ENCODE peak calls at places on chromosome 2, in four cellular contexts. U is hepatocyte, V is SJSA1, Q is left ventricle myocardium inferior. X is an unnamed sample. For H3K4me1, the result is how much of the 10 kb centered on the place peaks cover.

GRCh38 chr2:12719400-12720104 is 2.8 kb downstream of the TRIB2 start:
- DNase-seq in U (no peak), V (no peak), Q (no peak), X (no peak)

GRCh38 chr2:39512434-39512935 is 75.4 kb upstream of the MAP4K3 start:
- DNase-seq in V (no peak), U (no peak), Q (peak), X (no peak)

GRCh38 chr2:164920430-164920829 is 34.9 kb downstream of the SLC38A11 start:
- DNase-seq in U (peak), V (peak), Q (no peak), X (no peak)

GRCh38 chr2:134232461-134232860 is 21.4 kb upstream of the MGAT5 start:
- DNase-seq in U (no peak), Q (no peak), V (no peak), X (no peak)

GRCh38 chr2:191866675-191867506 is 20.0 kb upstream of the CAVIN2 start:
- DNase-seq in V (peak), U (peak), Q (no peak), X (peak)

GRCh38 chr2:72220170-72220569 is 72.5 kb upstream of the CYP26B1 start:
- DNase-seq in Q (no peak), V (peak), U (no peak), X (no peak)

GRCh38 chr2:187055463-187055862 is 206.5 kb upstream of the ZSWIM2 start:
- DNase-seq in U (peak), Q (no peak), V (no peak), X (no peak)

GRCh38 chr2:239777219-239777618 is 247.9 kb downstream of the NDUFA10 start:
- DNase-seq in V (peak), Q (no peak), U (no peak), X (no peak)

GRCh38 chr2:216235896-216236295 is 126.7 kb downstream of the XRCC5 start:
- DNase-seq in U (no peak), V (peak), Q (no peak), X (no peak)

GRCh38 chr2:37156857-37157714 is at the start of gene EIF2AK2:
- DNase-seq in U (peak), Q (peak), V (peak), X (peak)

GRCh38 chr2:232365621-232366321 is 12.8 kb upstream of the ALPP start:
- DNase-seq in U (peak), V (no peak), Q (no peak), X (no peak)

GRCh38 chr2:64108842-64109241 is 35.4 kb downstream of the PELI1 start:
- DNase-seq in V (no peak), U (no peak), Q (no peak), X (no peak)

DNA sequence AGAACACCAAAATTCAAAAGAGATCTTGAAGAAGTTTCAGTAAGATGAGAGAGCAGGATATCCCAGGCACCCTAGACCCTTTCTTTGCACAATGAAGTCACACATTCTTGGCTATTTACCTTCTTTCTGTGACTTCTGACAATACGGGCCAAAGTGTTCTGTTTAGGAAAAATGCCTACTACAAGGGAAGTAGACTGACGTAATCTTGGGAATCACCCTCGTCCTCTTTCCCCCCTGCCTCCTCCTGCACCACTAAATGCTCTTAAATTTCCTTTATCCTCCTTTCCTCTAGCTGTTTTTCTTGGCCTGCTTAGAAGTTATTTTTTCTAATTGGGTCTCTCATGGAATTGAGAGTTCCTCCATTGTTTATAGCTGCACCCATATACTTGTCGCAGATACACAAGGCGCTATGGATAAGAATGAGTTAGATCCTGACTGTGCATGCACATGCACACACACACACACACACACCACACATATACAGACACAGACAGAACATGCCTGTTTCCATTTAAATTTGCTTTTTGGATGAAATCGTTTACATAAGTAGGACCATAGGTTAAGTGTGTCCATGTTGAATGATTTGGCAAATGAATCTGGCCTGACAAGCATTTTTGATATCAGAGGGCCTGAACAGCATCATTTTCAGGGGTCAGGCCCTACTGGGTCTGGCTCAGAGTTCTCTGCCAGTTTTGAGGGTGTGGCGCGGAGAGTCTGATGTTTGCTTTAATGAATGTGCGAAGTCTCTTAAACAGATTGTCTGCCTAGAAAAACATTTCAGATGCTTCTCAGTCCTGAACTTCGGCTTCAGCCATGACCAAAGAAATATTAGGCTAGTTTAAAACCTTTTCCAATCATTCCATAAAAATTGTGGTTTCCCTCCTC is 131.9 kb upstream of the NT5C1B start:
- DNase-seq in V (no peak), Q (no peak), U (no peak), X (no peak)
- H3K4me1 ChIP-seq in V (under half), Q (under half), U (under half), X (under half)

GRCh38 chr2:183123117-183123958 is 905 bp upstream of the NUP35 start:
- DNase-seq in U (no peak), V (no peak), Q (no peak), X (no peak)
- H3K27ac ChIP-seq in U (peak), V (peak), Q (peak), X (peak)

GRCh38 chr2:28662468-28663095 is 89.0 kb upstream of the PPP1CB start:
- DNase-seq in U (peak), V (no peak), Q (no peak), X (peak)

GRCh38 chr2:28662044-28662443 is 89.6 kb upstream of the PPP1CB start:
- DNase-seq in V (no peak), Q (no peak), U (peak), X (no peak)

GRCh38 chr2:28665041-28665704 is 86.5 kb upstream of the PPP1CB start:
- DNase-seq in U (peak), Q (peak), V (peak), X (peak)

GRCh38 chr2:28663359-28663758 is 88.3 kb upstream of the PPP1CB start:
- DNase-seq in U (peak), V (no peak), Q (no peak), X (no peak)

GRCh38 chr2:28664120-28664842 is 87.3 kb upstream of the PPP1CB start:
- DNase-seq in U (peak), V (no peak), Q (peak), X (no peak)
- H3K4me3 ChIP-seq in U (no peak), V (no peak), Q (peak), X (no peak)

DNA sequence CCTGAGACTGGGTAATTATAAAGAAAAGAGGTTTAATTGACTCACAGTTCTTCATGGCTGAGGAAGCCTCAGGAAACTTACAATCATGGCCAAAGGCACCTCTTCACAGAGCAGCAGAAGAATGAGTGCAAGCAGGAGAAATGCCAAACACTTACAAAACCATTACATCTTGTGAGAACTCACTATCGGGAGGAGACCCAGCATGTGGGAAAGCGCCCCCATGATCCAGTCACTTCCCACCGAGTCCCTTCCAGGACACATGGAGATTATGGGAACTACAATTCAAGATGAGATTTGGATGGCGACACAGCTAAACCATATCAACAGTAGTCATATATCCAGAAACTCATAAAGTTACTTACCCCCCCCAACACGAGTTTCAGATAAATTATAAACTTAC is 28.6 kb downstream of the TLK1 start:
- DNase-seq in Q (no peak), V (no peak), U (no peak), X (no peak)
- H3K4me1 ChIP-seq in Q (under half), V (under half), U (under half), X (under half)

DNA sequence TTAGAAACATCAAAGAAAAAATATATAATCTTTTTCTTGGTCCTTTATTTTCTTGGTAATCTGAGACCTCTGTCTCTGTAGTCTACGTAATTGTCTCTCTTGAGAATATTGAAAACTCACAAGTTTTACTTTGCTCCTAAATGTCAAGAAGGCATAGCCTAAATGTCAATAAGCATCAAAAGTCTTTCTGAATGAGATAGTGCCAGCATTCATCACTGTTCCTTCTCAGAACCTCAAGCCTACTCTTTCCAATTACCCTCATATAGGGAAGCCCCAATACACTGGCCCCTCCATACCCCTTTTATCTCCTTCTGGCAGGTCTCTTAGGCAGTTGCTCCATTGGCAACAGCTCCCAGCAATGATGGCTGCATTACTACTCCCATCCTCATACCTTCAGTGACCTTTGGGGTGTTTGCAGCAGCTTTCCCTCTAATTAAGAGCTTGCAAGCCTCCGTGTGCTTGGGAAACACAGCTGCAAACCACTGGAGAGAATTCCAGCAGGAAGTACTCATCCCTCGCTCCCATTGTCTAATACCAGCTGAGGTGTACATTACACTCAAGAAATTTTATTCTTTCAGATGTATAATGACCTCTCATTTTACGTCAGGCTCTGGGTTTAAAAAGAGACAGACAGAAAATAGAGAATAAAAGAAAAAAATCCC is 95.8 kb downstream of the KYNU start:
- DNase-seq in Q (no peak), U (no peak), V (no peak), X (no peak)
- H3K27ac ChIP-seq in Q (no peak), U (peak), V (no peak), X (no peak)